ENCODE peak calls at places on chromosomes 12 and 14, in five cellular contexts. F is neural crest cell, T is right lobe of liver, Y is heart right ventricle, D is progenitor cell of endocrine pancreas. W is an unnamed sample.

GRCh38 chr14:24325131-24325530 is 9.7 kb downstream of the ADCY4 start:
- DNase-seq in D (no peak), F (no peak), T (no peak), Y (no peak), W (no peak)

GRCh38 chr14:33567736-33568124 is 383.1 kb downstream of the EGLN3 start:
- DNase-seq in D (no peak), Y (no peak), T (no peak), F (no peak), W (no peak)

GRCh38 chr12:106079148-106079738 is 59.5 kb downstream of the NUAK1 start:
- DNase-seq in F (no peak), T (no peak), Y (no peak), D (no peak), W (no peak)

GRCh38 chr14:54817506-54817905 is 85.1 kb downstream of the GCH1 start:
- DNase-seq in T (no peak), Y (no peak), D (no peak), F (no peak), W (no peak)

GRCh38 chr12:2891240-2892053 is 756 bp downstream of the TULP3 start:
- DNase-seq in Y (peak; percentile 57), D (peak; percentile 52), F (peak; percentile 46), T (peak; percentile 61), W (peak; percentile 46)

GRCh38 chr12:127883013-127883412 is 384.0 kb upstream of the TMEM132C start:
- DNase-seq in D (no peak), F (no peak), T (no peak), Y (no peak), W (no peak)

GRCh38 chr14:75566321-75566720 is 12.1 kb upstream of the FLVCR2 start:
- DNase-seq in T (no peak), F (no peak), D (no peak), Y (no peak), W (no peak)

GRCh38 chr12:96500686-96501085 is 11.3 kb downstream of the CFAP54 start:
- DNase-seq in D (no peak), F (no peak), T (no peak), Y (no peak), W (no peak)

GRCh38 chr14:67666733-67667132 is 7.7 kb downstream of the VTI1B start:
- DNase-seq in D (no peak), T (no peak), F (no peak), Y (no peak), W (no peak)

GRCh38 chr14:92316937-92317336 is 6.0 kb upstream of the SLC24A4 start:
- DNase-seq in T (no peak), Y (no peak), F (no peak), D (no peak), W (no peak)

GRCh38 chr14:69547701-69548348 is 26.8 kb downstream of the CCDC177 start:
- DNase-seq in Y (no peak), F (peak; percentile 75), T (no peak), D (peak; percentile 68), W (peak; percentile 86)

GRCh38 chr14:97100306-97100705 is 303.1 kb downstream of the VRK1 start:
- DNase-seq in F (no peak), T (no peak), Y (no peak), D (no peak), W (no peak)

GRCh38 chr14:52951730-52952481 is 1.1 kb upstream of the FERMT2 start:
- DNase-seq in D (no peak), F (no peak), Y (no peak), T (peak; percentile 58), W (peak; percentile 39)

GRCh38 chr14:74754899-74755298 is 8.2 kb upstream of the YLPM1 start:
- DNase-seq in F (no peak), Y (no peak), T (no peak), D (no peak), W (no peak)

GRCh38 chr12:31756977-31757420 is 28.2 kb upstream of the AMN1 start:
- DNase-seq in D (no peak), T (no peak), F (no peak), Y (no peak), W (no peak)

GRCh38 chr14:68794130-68794855 is 1.4 kb upstream of the ZFP36L1 start:
- DNase-seq in Y (peak; percentile 85), T (peak; percentile 90), D (no peak), F (no peak), W (peak; percentile 50)

GRCh38 chr14:104971447-104972240 is 6.5 kb downstream of the AHNAK2 start:
- DNase-seq in F (no peak), T (no peak), D (no peak), Y (peak; percentile 12), W (peak; percentile 14)

GRCh38 chr12:107884769-107885694 is 110.5 kb downstream of the ASCL4 start:
- DNase-seq in Y (peak; percentile 23), D (peak; percentile 41), T (peak; percentile 53), F (peak; percentile 59), W (peak; percentile 67)

GRCh38 chr12:132249747-132250478 is 79.5 kb downstream of the GALNT9 start:
- DNase-seq in Y (no peak), F (no peak), T (no peak), D (no peak), W (peak; percentile 19)

GRCh38 chr12:12503384-12504078 is 59.1 kb downstream of the DUSP16 start:
- DNase-seq in Y (no peak), T (no peak), D (no peak), F (no peak), W (no peak)

GRCh38 chr14:73712540-73713141 is 1.5 kb downstream of the PNMA1 start:
- DNase-seq in F (no peak), Y (no peak), T (no peak), D (no peak), W (no peak)

GRCh38 chr12:5258498-5258897 is 173.4 kb upstream of the NTF3 start:
- DNase-seq in Y (no peak), D (no peak), T (no peak), F (no peak), W (no peak)

GRCh38 chr14:71703477-71703876 is 228.8 kb upstream of the RGS6 start:
- DNase-seq in F (no peak), T (no peak), Y (no peak), D (no peak), W (no peak)

GRCh38 chr12:12883369-12884001 is 7.9 kb upstream of the GPRC5A start:
- DNase-seq in D (no peak), Y (no peak), T (no peak), F (no peak), W (no peak)

GRCh38 chr12:31238764-31239387 is 87.1 kb downstream of the SINHCAF start:
- DNase-seq in Y (peak; percentile 36), F (peak; percentile 73), T (peak; percentile 76), D (peak; percentile 67), W (peak; percentile 81)

GRCh38 chr14:104656014-104656714 is 33.3 kb upstream of the INF2 start:
- DNase-seq in T (no peak), Y (no peak), D (no peak), F (no peak), W (peak; percentile 50)

GRCh38 chr12:108419949-108420348 is 80.8 kb upstream of the CMKLR1 start:
- DNase-seq in Y (no peak), D (no peak), F (no peak), T (no peak), W (no peak)

GRCh38 chr14:91947196-91948184 is at the start of gene FBLN5:
- DNase-seq in T (no peak), F (no peak), Y (peak; percentile 72), D (peak; percentile 24), W (peak; percentile 29)

GRCh38 chr12:18296909-18297280 is 35.6 kb downstream of the PIK3C2G start:
- DNase-seq in D (no peak), Y (no peak), T (no peak), F (no peak), W (no peak)

GRCh38 chr14:32509632-32510187 is 180.6 kb downstream of the AKAP6 start:
- DNase-seq in Y (no peak), F (no peak), D (no peak), T (peak; percentile 60), W (no peak)

GRCh38 chr12:123389560-123390351 is 5.8 kb downstream of the KMT5A start:
- DNase-seq in T (peak; percentile 75), D (peak; percentile 34), F (peak; percentile 19), Y (peak; percentile 56), W (peak; percentile 38)

GRCh38 chr12:8680533-8680932 is 17.3 kb upstream of the RIMKLB start:
- DNase-seq in T (no peak), F (no peak), Y (no peak), D (no peak), W (no peak)
- TF ChIP-seq CTCF in T (no peak), F (no peak), Y (no peak), D (no peak), W (no peak)

GRCh38 chr12:69515394-69515793 is 45.2 kb downstream of the FRS2 start:
- DNase-seq in D (no peak), Y (no peak), F (no peak), T (no peak), W (no peak)
- TF ChIP-seq CTCF in D (no peak), Y (no peak), F (no peak), T (no peak), W (no peak)

DNA sequence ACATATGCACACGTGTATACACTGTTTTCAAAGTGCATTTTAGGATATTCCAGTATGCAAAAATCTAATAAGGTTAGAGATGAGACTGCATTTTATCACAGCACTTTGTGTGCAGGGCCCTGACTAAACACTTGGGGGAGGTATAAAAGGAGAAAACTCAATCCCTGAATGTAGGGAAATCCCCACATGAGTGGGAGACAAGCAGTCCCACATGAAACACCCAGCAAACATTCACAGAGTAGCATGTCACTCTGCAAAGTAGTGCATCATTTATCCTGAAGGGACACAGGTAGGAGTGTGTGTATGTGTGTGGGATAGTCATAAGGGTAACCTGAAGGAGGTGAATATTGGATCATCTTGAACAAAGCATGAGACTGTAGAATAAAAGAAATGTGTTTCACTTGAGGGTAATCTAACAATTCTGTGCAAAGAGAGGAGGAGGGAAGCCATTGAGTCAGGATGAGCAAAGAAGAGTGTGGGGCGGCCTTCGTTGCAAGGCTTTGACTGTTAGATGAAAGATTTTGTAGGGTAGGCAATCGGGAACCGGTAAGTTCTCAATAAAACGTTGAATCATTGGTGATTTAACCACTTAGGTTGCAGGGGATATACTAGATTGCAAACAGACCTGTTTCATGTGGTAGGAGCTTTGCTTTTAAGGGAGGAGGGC is 2.9 kb downstream of the PRPF40B start:
- DNase-seq in T (no peak), D (no peak), F (no peak), Y (no peak), W (no peak)
- TF ChIP-seq CTCF in T (no peak), D (no peak), F (no peak), Y (no peak), W (no peak)

DNA sequence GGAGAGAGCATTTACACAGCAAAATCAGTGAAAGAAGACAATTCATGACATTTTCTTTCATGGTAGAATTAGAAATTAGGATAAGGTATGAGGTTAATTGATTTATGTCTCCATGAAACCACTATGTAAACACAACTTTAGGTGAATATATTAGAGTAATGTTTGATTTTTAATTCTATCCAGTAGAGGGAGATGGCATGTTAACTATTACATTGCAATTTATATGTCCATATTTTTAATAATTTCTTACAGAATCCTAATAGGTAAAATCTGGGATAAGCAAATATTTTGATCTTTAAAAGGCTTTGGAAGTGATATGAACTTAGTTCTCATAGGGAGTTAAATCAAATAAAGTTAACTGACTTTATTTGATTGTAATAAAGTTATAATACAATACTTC is 373.4 kb upstream of the PDE3A start:
- DNase-seq in Y (no peak), F (no peak), D (no peak), T (no peak), W (no peak)
- TF ChIP-seq CTCF in Y (peak; percentile 27), F (no peak), D (peak; percentile 25), T (peak; percentile 32), W (no peak)